ENCODE peak calls at places on chromosomes 2 and 18, in eight cellular contexts. K, U, P, C, R, J, F and S are unnamed samples.

GRCh38 chr2:128325665-128326181 is 7.1 kb upstream of the HS6ST1 start:
- DNase-seq in K (no peak), R (no peak), C (peak), U (no peak), F (no peak), P (no peak), J (no peak), S (no peak)

GRCh38 chr18:22311301-22311700 is 106.4 kb downstream of the CTAGE1 start:
- DNase-seq in U (no peak), K (no peak), C (no peak), R (no peak), J (no peak), F (peak), P (no peak), S (no peak)

GRCh38 chr2:194700726-194701125 is 956.3 kb upstream of the SLC39A10 start:
- DNase-seq in R (no peak), C (no peak), U (no peak), J (no peak), K (no peak), P (no peak), F (no peak), S (no peak)

GRCh38 chr2:160338891-160339290 is 138.8 kb upstream of the ITGB6 start:
- DNase-seq in R (no peak), C (no peak), P (no peak), U (no peak), J (no peak), K (no peak), F (no peak), S (no peak)

GRCh38 chr2:88545118-88545517 is 82.1 kb downstream of the EIF2AK3 start:
- DNase-seq in C (no peak), F (peak), U (no peak), K (no peak), R (peak), J (no peak), P (no peak), S (peak)

GRCh38 chr2:33275689-33276444 is 200.6 kb upstream of the RASGRP3 start:
- DNase-seq in J (no peak), F (peak), U (peak), R (peak), C (no peak), K (no peak), P (peak), S (no peak)

GRCh38 chr18:63562284-63562683 is 20.1 kb downstream of the SERPINB12 start:
- DNase-seq in C (no peak), K (no peak), R (no peak), J (no peak), P (no peak), U (no peak), F (no peak), S (no peak)

GRCh38 chr2:41737888-41738287 is 309.9 kb upstream of the PKDCC start:
- DNase-seq in J (no peak), C (no peak), K (no peak), P (no peak), F (no peak), R (no peak), U (no peak), S (no peak)

GRCh38 chr2:58063641-58064040 is 17.0 kb downstream of the VRK2 start:
- DNase-seq in K (no peak), R (no peak), J (no peak), U (no peak), F (peak), P (no peak), C (no peak), S (no peak)

GRCh38 chr18:79964330-79965118 is at the start of gene HSBP1L1:
- DNase-seq in K (peak), U (no peak), J (no peak), C (peak), F (peak), R (peak), P (peak), S (peak)

GRCh38 chr2:201432551-201433388 is 18.5 kb downstream of the TRAK2 start:
- DNase-seq in K (no peak), P (peak), J (no peak), R (no peak), U (no peak), C (no peak), F (no peak), S (no peak)